ENCODE peak calls at places on chromosomes 2 and 18, in seven cellular contexts. E, A, B, X, W, T and G are unnamed samples.

GRCh38 chr2:45739796-45740485 is 88.5 kb downstream of the PRKCE start:
- DNase-seq in E (no peak), A (no peak), B (no peak), X (no peak), W (no peak), T (no peak), G (no peak)

GRCh38 chr2:161122772-161123530 is 37.3 kb upstream of the TANK start:
- DNase-seq in E (no peak), A (no peak), B (no peak), X (no peak), W (no peak), T (peak), G (peak)

GRCh38 chr2:213241817-213242216 is 42.4 kb upstream of the SPAG16 start:
- DNase-seq in E (no peak), A (no peak), B (no peak), X (peak), W (no peak), T (no peak), G (no peak)

GRCh38 chr2:177169810-177170514 is 42.6 kb upstream of the HNRNPA3 start:
- DNase-seq in E (no peak), A (no peak), B (no peak), X (no peak), W (no peak), T (peak), G (peak)

GRCh38 chr2:83742117-83742782 is 716.8 kb downstream of the SUCLG1 start:
- DNase-seq in E (no peak), A (peak), B (no peak), X (no peak), W (peak), T (no peak), G (no peak)

GRCh38 chr2:194380011-194380410 is 1277.0 kb upstream of the SLC39A10 start:
- DNase-seq in E (no peak), A (no peak), B (no peak), X (no peak), W (no peak), T (no peak), G (no peak)

GRCh38 chr18:78542204-78542603 is 437.4 kb upstream of the SALL3 start:
- DNase-seq in E (no peak), A (peak), B (peak), X (no peak), W (peak), T (no peak), G (peak)

GRCh38 chr18:12621737-12622306 is 36.1 kb downstream of the SPIRE1 start:
- DNase-seq in E (no peak), A (no peak), B (no peak), X (no peak), W (no peak), T (peak), G (no peak)

GRCh38 chr2:159030674-159031380 is 62.4 kb downstream of the TANC1 start:
- DNase-seq in E (no peak), A (no peak), B (peak), X (no peak), W (no peak), T (peak), G (peak)